ENCODE peak calls at places on chromosome 16, in four cellular contexts. One of them, this sample, is unnamed.

GRCh38 chr16:84467256-84467655 is 37.2 kb downstream of the MEAK7 start:
- DNase-seq in IMR-90: no peak
- DNase-seq in bronchial epithelial cell: peak; percentile 79
- DNase-seq in endothelial cell of umbilical vein: no peak
- DNase-seq in this sample: no peak

GRCh38 chr16:20884240-20884556 is 16.0 kb downstream of the DCUN1D3 start:
- DNase-seq in IMR-90: peak; percentile 88
- DNase-seq in bronchial epithelial cell: peak; percentile 50
- DNase-seq in endothelial cell of umbilical vein: no peak
- DNase-seq in this sample: no peak

GRCh38 chr16:12081048-12081404 is 104.5 kb downstream of the SNX29 start:
- DNase-seq in IMR-90: no peak
- DNase-seq in bronchial epithelial cell: no peak
- DNase-seq in endothelial cell of umbilical vein: no peak
- DNase-seq in this sample: no peak

GRCh38 chr16:70568601-70569217 is 45.1 kb downstream of the SF3B3 start:
- DNase-seq in IMR-90: peak; percentile 55
- DNase-seq in bronchial epithelial cell: peak; percentile 93
- DNase-seq in endothelial cell of umbilical vein: no peak
- DNase-seq in this sample: no peak

GRCh38 chr16:56632160-56632847 is at the start of gene MT1M:
- DNase-seq in IMR-90: no peak
- DNase-seq in bronchial epithelial cell: no peak
- DNase-seq in endothelial cell of umbilical vein: no peak
- DNase-seq in this sample: peak; percentile 81

GRCh38 chr16:89364603-89365002 is 125.8 kb downstream of the ANKRD11 start:
- DNase-seq in IMR-90: peak; percentile 81
- DNase-seq in bronchial epithelial cell: peak; percentile 46
- DNase-seq in endothelial cell of umbilical vein: peak; percentile 33
- DNase-seq in this sample: no peak

GRCh38 chr16:85003076-85003475 is 8.3 kb downstream of the ZDHHC7 start:
- DNase-seq in IMR-90: no peak
- DNase-seq in bronchial epithelial cell: peak; percentile 65
- DNase-seq in endothelial cell of umbilical vein: no peak
- DNase-seq in this sample: no peak

GRCh38 chr16:49604602-49605001 is 231.0 kb downstream of the C16orf78 start:
- DNase-seq in IMR-90: no peak
- DNase-seq in bronchial epithelial cell: no peak
- DNase-seq in endothelial cell of umbilical vein: no peak
- DNase-seq in this sample: no peak

GRCh38 chr16:69772560-69773254 is 10.6 kb downstream of the WWP2 start:
- DNase-seq in IMR-90: no peak
- DNase-seq in bronchial epithelial cell: no peak
- DNase-seq in endothelial cell of umbilical vein: peak; percentile 23
- DNase-seq in this sample: no peak

GRCh38 chr16:64974381-64974780 is 147.5 kb downstream of the CDH11 start:
- DNase-seq in IMR-90: no peak
- DNase-seq in bronchial epithelial cell: no peak
- DNase-seq in endothelial cell of umbilical vein: no peak
- DNase-seq in this sample: no peak

GRCh38 chr16:85593503-85594195 is 19.5 kb upstream of the GSE1 start:
- DNase-seq in IMR-90: no peak
- DNase-seq in bronchial epithelial cell: no peak
- DNase-seq in endothelial cell of umbilical vein: no peak
- DNase-seq in this sample: no peak

GRCh38 chr16:19872935-19873334 is 11.7 kb downstream of the GPRC5B start:
- DNase-seq in IMR-90: no peak
- DNase-seq in bronchial epithelial cell: no peak
- DNase-seq in endothelial cell of umbilical vein: no peak
- DNase-seq in this sample: no peak

GRCh38 chr16:990516-991291 is 9.1 kb downstream of the SOX8 start:
- DNase-seq in IMR-90: no peak
- DNase-seq in bronchial epithelial cell: no peak
- DNase-seq in endothelial cell of umbilical vein: no peak
- DNase-seq in this sample: no peak

GRCh38 chr16:6570520-6570919 is 762.1 kb upstream of the RBFOX1 start:
- DNase-seq in IMR-90: no peak
- DNase-seq in bronchial epithelial cell: no peak
- DNase-seq in endothelial cell of umbilical vein: no peak
- DNase-seq in this sample: no peak

GRCh38 chr16:56013962-56014552 is 138.9 kb upstream of the CES5A start:
- DNase-seq in IMR-90: peak; percentile 12
- DNase-seq in bronchial epithelial cell: peak; percentile 27
- DNase-seq in endothelial cell of umbilical vein: peak; percentile 6
- DNase-seq in this sample: peak; percentile 67

DNA sequence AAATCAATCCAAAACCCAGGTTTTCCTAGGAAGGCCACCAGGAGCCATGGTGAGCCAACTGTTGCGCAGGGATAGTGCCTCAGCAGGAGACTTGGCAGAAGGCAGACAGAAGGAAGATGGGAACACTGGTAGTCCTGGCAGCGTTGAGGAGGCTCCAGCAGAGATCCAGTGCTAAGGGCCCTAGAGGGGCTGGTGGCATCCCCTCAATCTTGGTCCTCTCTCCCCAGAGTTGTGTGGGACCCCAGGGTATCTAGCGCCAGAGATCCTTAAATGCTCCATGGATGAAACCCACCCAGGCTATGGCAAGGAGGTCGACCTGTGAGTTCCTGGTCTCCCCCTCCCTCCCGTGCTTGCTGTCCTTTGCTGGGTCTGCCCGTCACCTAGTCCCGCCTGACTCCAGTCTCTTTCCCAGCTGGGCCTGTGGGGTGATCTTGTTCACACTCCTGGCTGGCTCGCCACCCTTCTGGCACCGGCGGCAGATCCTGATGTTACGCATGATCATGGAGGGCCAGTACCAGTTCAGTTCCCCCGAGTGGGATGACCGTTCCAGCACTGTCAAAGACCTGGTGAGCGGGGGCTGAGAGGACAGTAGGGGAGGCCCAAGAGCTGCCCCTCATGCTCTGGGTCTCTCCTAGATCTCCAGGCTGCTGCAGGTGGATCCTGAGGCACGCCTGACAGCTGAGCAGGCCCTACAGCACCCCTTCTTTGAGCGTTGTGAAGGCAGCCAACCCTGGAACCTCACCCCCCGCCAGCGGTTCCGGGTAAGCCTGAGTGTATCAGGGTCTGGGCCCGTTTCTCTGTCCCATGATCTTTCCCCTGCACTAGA is 5.7 kb downstream of the CFAP119 start:
- DNase-seq in IMR-90: no peak
- DNase-seq in bronchial epithelial cell: no peak
- DNase-seq in endothelial cell of umbilical vein: no peak
- DNase-seq in this sample: no peak
- H3K36me3 ChIP-seq in IMR-90: peaks cover 37% of the 10 kb centered on the region
- H3K36me3 ChIP-seq in bronchial epithelial cell: peaks cover 13% of the 10 kb centered on the region
- H3K36me3 ChIP-seq in endothelial cell of umbilical vein: peaks cover 3% of the 10 kb centered on the region
- H3K36me3 ChIP-seq in this sample: peaks cover 54% of the 10 kb centered on the region

GRCh38 chr16:2451851-2452320 is 8.0 kb upstream of the TEDC2 start:
- DNase-seq in IMR-90: no peak
- DNase-seq in bronchial epithelial cell: no peak
- DNase-seq in endothelial cell of umbilical vein: no peak
- DNase-seq in this sample: no peak

GRCh38 chr16:2450535-2450934 is 9.4 kb upstream of the TEDC2 start:
- DNase-seq in IMR-90: no peak
- DNase-seq in bronchial epithelial cell: no peak
- DNase-seq in endothelial cell of umbilical vein: no peak
- DNase-seq in this sample: no peak

GRCh38 chr16:2455081-2455845 is 4.6 kb upstream of the TEDC2 start:
- DNase-seq in IMR-90: no peak
- DNase-seq in bronchial epithelial cell: no peak
- DNase-seq in endothelial cell of umbilical vein: no peak
- DNase-seq in this sample: no peak

GRCh38 chr16:2450975-2451381 is 8.9 kb upstream of the TEDC2 start:
- DNase-seq in IMR-90: no peak
- DNase-seq in bronchial epithelial cell: no peak
- DNase-seq in endothelial cell of umbilical vein: no peak
- DNase-seq in this sample: no peak

GRCh38 chr16:2452650-2453049 is 7.3 kb upstream of the TEDC2 start:
- DNase-seq in IMR-90: no peak
- DNase-seq in bronchial epithelial cell: no peak
- DNase-seq in endothelial cell of umbilical vein: no peak
- DNase-seq in this sample: no peak
- H3K36me3 ChIP-seq in IMR-90: peaks cover 39% of the 10 kb centered on the region
- H3K36me3 ChIP-seq in bronchial epithelial cell: peaks cover 16% of the 10 kb centered on the region
- H3K36me3 ChIP-seq in endothelial cell of umbilical vein: peaks cover 27% of the 10 kb centered on the region
- H3K36me3 ChIP-seq in this sample: peaks cover 84% of the 10 kb centered on the region

GRCh38 chr16:50620646-50621451 is 60.3 kb downstream of the SNX20 start:
- DNase-seq in IMR-90: no peak
- DNase-seq in bronchial epithelial cell: no peak
- DNase-seq in endothelial cell of umbilical vein: no peak
- DNase-seq in this sample: no peak
- H3K36me3 ChIP-seq in IMR-90: no peaks in the 10 kb centered on the region
- H3K36me3 ChIP-seq in bronchial epithelial cell: no peaks in the 10 kb centered on the region
- H3K36me3 ChIP-seq in endothelial cell of umbilical vein: no peaks in the 10 kb centered on the region
- H3K36me3 ChIP-seq in this sample: no peaks in the 10 kb centered on the region

DNA sequence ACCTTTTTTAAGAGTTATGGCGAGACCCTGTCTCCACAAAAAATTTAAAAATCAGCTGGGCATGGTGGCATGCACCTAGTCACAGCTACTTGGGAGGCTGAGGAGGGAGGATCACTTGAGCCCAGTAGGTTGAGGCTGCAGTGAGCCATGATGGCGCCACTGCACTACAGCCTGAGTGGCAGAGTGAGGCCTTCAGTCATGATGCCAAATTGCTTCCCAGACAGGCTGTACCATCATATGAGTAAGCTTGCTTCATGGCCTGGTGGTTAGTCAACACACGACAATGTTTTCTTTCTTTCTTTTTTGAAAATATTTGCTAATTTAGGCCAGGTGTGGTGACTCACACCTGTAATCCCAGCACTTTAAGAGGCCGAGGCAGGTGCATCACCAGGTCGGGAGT is 12.5 kb downstream of the NTAN1 start:
- DNase-seq in IMR-90: peak; percentile 25
- DNase-seq in bronchial epithelial cell: peak; percentile 75
- DNase-seq in endothelial cell of umbilical vein: no peak
- DNase-seq in this sample: no peak
- H3K36me3 ChIP-seq in IMR-90: peaks cover 56% of the 10 kb centered on the region
- H3K36me3 ChIP-seq in bronchial epithelial cell: peaks cover 8% of the 10 kb centered on the region
- H3K36me3 ChIP-seq in endothelial cell of umbilical vein: peaks cover 10% of the 10 kb centered on the region
- H3K36me3 ChIP-seq in this sample: peaks cover 56% of the 10 kb centered on the region

DNA sequence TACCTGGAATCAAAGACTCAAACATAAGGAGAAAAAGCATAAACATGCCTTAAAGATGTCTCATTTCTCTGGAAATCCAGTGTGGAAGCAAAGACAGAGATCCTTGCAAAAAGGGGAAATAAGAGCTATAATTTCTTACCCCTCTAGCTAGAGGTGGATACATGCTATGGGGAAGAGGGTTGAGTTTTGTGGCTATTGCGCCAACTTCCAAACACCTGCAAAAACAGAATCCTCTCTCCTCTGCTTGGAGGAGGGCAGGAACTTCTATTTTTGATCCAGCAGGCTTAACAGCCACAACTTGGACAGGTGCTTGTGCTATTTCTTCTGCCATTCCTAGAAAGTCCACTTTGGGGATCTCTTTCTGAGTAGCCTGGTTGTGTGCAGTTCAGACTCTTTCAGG is 21.5 kb upstream of the NUDT7 start:
- DNase-seq in IMR-90: no peak
- DNase-seq in bronchial epithelial cell: no peak
- DNase-seq in endothelial cell of umbilical vein: no peak
- DNase-seq in this sample: no peak
- H3K36me3 ChIP-seq in IMR-90: no peaks in the 10 kb centered on the region
- H3K36me3 ChIP-seq in bronchial epithelial cell: no peaks in the 10 kb centered on the region
- H3K36me3 ChIP-seq in endothelial cell of umbilical vein: no peaks in the 10 kb centered on the region
- H3K36me3 ChIP-seq in this sample: no peaks in the 10 kb centered on the region

This sample was measured in MG63.